ENCODE peak calls at places on chromosomes 1 and 21, in six cellular contexts. C is kidney glomerular epithelial cell; P is memory B cell; E is mucosa of descending colon; K is activated CD4-positive, alpha-beta T cell treated with anti-CD3 and anti-CD28 coated beads, Interleukin-2, amount 50 U/mL, for 24 hours; O is stimulated activated CD8-positive, alpha-beta memory T cell treated with anti-CD3 and anti-CD28 coated beads, Interleukin-7, amount 100 ng/mL, for 48 hours. A is an unnamed sample.

GRCh38 chr1:77031101-77031662 is 163.9 kb downstream of the ST6GALNAC5 start:
- DNase-seq in C (peak), P (no peak), E (no peak), K (no peak), O (no peak), A (no peak)

GRCh38 chr1:1426496-1426960 is 5.5 kb upstream of the ANKRD65 start:
- DNase-seq in C (no peak), P (peak), E (no peak), K (no peak), O (no peak), A (no peak)

GRCh38 chr1:17270891-17271765 is 22.2 kb downstream of the PADI3 start:
- DNase-seq in C (no peak), P (no peak), E (no peak), K (no peak), O (no peak), A (no peak)

GRCh38 chr1:56897150-56898004 is 42.8 kb downstream of the C8A start:
- DNase-seq in C (peak), P (no peak), E (no peak), K (no peak), O (no peak), A (no peak)

GRCh38 chr1:32623775-32624174 is 26.6 kb downstream of the ZBTB8OS start:
- DNase-seq in C (no peak), P (no peak), E (no peak), K (no peak), O (no peak), A (no peak)

GRCh38 chr1:16111771-16112557 is 38.5 kb upstream of the FAM131C start:
- DNase-seq in C (peak), P (no peak), E (peak), K (no peak), O (no peak), A (no peak)

GRCh38 chr1:201019321-201019977 is 4.1 kb downstream of the KIF21B start:
- DNase-seq in C (peak), P (peak), E (peak), K (peak), O (peak), A (no peak)

GRCh38 chr1:167103236-167103894 is 9.5 kb downstream of the STYXL2 start:
- DNase-seq in C (peak), P (no peak), E (no peak), K (no peak), O (no peak), A (no peak)

GRCh38 chr21:43727571-43728466 is 8.9 kb downstream of the PDXK start:
- DNase-seq in C (no peak), P (no peak), E (no peak), K (no peak), O (no peak), A (no peak)

GRCh38 chr1:87200875-87201638 is 127.6 kb upstream of the LMO4 start:
- DNase-seq in C (no peak), P (no peak), E (peak), K (no peak), O (no peak), A (no peak)

GRCh38 chr1:99146129-99146848 is 118.0 kb upstream of the PLPPR4 start:
- DNase-seq in C (no peak), P (no peak), E (no peak), K (no peak), O (no peak), A (no peak)

GRCh38 chr1:19369396-19370090 is 57.4 kb downstream of the SLC66A1 start:
- DNase-seq in C (no peak), P (no peak), E (no peak), K (no peak), O (no peak), A (no peak)

GRCh38 chr1:41876533-41877445 is 41.9 kb downstream of the HIVEP3 start:
- DNase-seq in C (no peak), P (no peak), E (no peak), K (no peak), O (no peak), A (no peak)

GRCh38 chr1:42807056-42807668 is 9.8 kb upstream of the ERMAP start:
- DNase-seq in C (no peak), P (no peak), E (no peak), K (no peak), O (no peak), A (no peak)

GRCh38 chr1:28507247-28507645 is 1.4 kb downstream of the RCC1 start:
- DNase-seq in C (no peak), P (no peak), E (no peak), K (peak), O (no peak), A (no peak)

GRCh38 chr1:26570287-26570686 is 40.7 kb downstream of the RPS6KA1 start:
- DNase-seq in C (peak), P (no peak), E (no peak), K (no peak), O (no peak), A (no peak)

GRCh38 chr1:181089777-181090505 is 1.4 kb downstream of the IER5 start:
- DNase-seq in C (peak), P (peak), E (peak), K (peak), O (peak), A (no peak)

GRCh38 chr1:31848381-31848897 is 32.6 kb upstream of the SPOCD1 start:
- DNase-seq in C (no peak), P (no peak), E (no peak), K (peak), O (no peak), A (no peak)

GRCh38 chr1:40042337-40042736 is 1.8 kb downstream of the CAP1 start:
- DNase-seq in C (peak), P (no peak), E (no peak), K (no peak), O (no peak), A (no peak)

GRCh38 chr1:162670928-162671663 is 38.8 kb downstream of the DDR2 start:
- DNase-seq in C (no peak), P (no peak), E (no peak), K (no peak), O (no peak), A (no peak)

GRCh38 chr1:212934050-212934449 is 16.3 kb upstream of the VASH2 start:
- DNase-seq in C (no peak), P (no peak), E (no peak), K (no peak), O (no peak), A (no peak)

GRCh38 chr1:168161459-168161858 is 17.3 kb upstream of the TIPRL start:
- DNase-seq in C (no peak), P (no peak), E (no peak), K (no peak), O (no peak), A (no peak)

GRCh38 chr1:17437260-17438175 is 2.0 kb downstream of the RCC2 start:
- DNase-seq in C (no peak), P (peak), E (peak), K (peak), O (peak), A (no peak)

GRCh38 chr1:177862916-177863315 is 106.9 kb downstream of the SEC16B start:
- DNase-seq in C (no peak), P (no peak), E (no peak), K (no peak), O (no peak), A (no peak)

GRCh38 chr1:100713636-100714035 is 5.9 kb upstream of the VCAM1 start:
- DNase-seq in C (no peak), P (no peak), E (no peak), K (no peak), O (no peak), A (no peak)

GRCh38 chr1:17755120-17755519 is at the start of gene ACTL8:
- DNase-seq in C (no peak), P (no peak), E (no peak), K (no peak), O (no peak), A (no peak)

GRCh38 chr21:38770660-38771059 is 35.1 kb upstream of the ETS2 start:
- DNase-seq in C (no peak), P (no peak), E (no peak), K (no peak), O (no peak), A (no peak)

GRCh38 chr1:100785399-100786082 is 66.0 kb downstream of the VCAM1 start:
- DNase-seq in C (no peak), P (no peak), E (no peak), K (no peak), O (no peak), A (no peak)

GRCh38 chr1:11045428-11046269 is 1.4 kb downstream of the MASP2 start:
- DNase-seq in C (no peak), P (no peak), E (no peak), K (no peak), O (no peak), A (no peak)

GRCh38 chr1:25707280-25708016 is 90.9 kb downstream of the MAN1C1 start:
- DNase-seq in C (no peak), P (no peak), E (no peak), K (no peak), O (no peak), A (no peak)

GRCh38 chr1:230084408-230085177 is 17.6 kb downstream of the GALNT2 start:
- DNase-seq in C (peak), P (no peak), E (no peak), K (peak), O (peak), A (no peak)